ENCODE peak calls at places on chromosomes 2 and 18, in eight cellular contexts. Y, A, H, Z, G, J, K and X are unnamed samples.

GRCh38 chr2:110983130-110983529 is 137.6 kb upstream of the BCL2L11 start:
- DNase-seq in Y (no peak), A (no peak), H (no peak), Z (no peak), G (no peak), J (no peak), K (no peak), X (no peak)

GRCh38 chr18:52054301-52054700 is 285.7 kb upstream of the DCC start:
- DNase-seq in Y (no peak), A (no peak), H (no peak), Z (no peak), G (no peak), J (no peak), K (no peak), X (no peak)

GRCh38 chr2:2848621-2849443 is 517.8 kb upstream of the MYT1L start:
- DNase-seq in Y (peak; percentile 73), A (no peak), H (no peak), Z (no peak), G (no peak), J (no peak), K (no peak), X (no peak)

GRCh38 chr2:28621172-28622100 is 125.6 kb downstream of the PLB1 start:
- DNase-seq in Y (peak; percentile 77), A (peak; percentile 76), H (peak; percentile 92), Z (peak; percentile 91), G (peak; percentile 21), J (no peak), K (peak; percentile 83), X (peak; percentile 75)

GRCh38 chr2:199862779-199863178 is 11.8 kb upstream of the FTCDNL1 start:
- DNase-seq in Y (no peak), A (no peak), H (peak; percentile 1), Z (no peak), G (no peak), J (no peak), K (no peak), X (peak; percentile 23)

GRCh38 chr18:11591957-11592356 is 17.4 kb upstream of the SLC35G4 start:
- DNase-seq in Y (peak; percentile 36), A (no peak), H (no peak), Z (no peak), G (peak; percentile 49), J (no peak), K (no peak), X (no peak)

GRCh38 chr2:67571785-67572718 is 174.9 kb downstream of the ETAA1 start:
- DNase-seq in Y (no peak), A (no peak), H (peak; percentile 71), Z (peak; percentile 74), G (no peak), J (no peak), K (peak; percentile 21), X (no peak)

GRCh38 chr2:178315488-178315948 is 121.2 kb downstream of the OSBPL6 start:
- DNase-seq in Y (no peak), A (no peak), H (no peak), Z (no peak), G (no peak), J (no peak), K (no peak), X (no peak)

GRCh38 chr18:63741769-63742168 is 33.4 kb upstream of the SERPINB7 start:
- DNase-seq in Y (no peak), A (no peak), H (peak; percentile 61), Z (peak; percentile 52), G (no peak), J (no peak), K (no peak), X (no peak)

DNA sequence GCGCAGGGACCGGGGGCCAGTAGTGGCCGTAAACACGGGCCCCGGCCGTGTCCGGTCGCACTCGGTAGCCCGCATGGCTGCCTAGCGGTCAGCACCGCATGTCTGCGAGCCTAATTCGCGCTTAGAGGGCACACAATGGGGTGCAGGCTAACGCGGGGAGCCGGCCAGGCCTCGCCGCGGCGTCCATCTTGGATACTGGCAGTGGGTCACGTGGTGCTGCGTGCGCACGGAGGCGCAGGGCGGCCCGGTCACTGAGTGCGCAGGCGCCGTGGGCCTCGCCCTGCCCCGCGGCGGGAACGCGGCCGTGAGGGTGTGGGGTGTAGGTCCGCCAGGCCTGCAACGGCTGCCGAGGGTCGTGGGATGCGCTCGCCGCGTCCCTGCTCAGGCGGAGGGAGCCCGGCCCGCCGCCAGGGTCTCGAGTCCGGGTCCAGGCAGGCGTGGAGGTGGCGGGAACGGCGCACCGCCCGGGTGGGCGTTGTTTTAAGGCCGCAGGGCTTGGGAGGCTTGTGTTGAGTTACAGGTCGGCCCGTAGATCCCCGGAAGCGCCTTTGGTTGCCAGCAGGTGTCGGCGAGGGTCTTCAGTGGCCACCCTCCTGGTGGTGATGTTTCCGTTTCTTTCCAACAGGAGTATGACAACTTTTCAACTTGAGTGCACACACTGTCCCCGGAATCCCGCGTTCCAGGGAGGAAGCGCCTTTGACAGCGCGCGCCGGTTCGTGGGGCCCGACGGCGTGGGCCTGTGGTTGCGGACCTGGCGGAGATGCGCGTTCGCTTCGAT is 819 bp upstream of the HDAC4 start:
- DNase-seq in Y (peak; percentile 99), A (peak; percentile 95), H (peak; percentile 90), Z (peak; percentile 94), G (peak; percentile 94), J (peak; percentile 87), K (peak; percentile 96), X (peak; percentile 89)
- H3K4me3 ChIP-seq in Y (peak overlapping the region; percentile 95), A (peak overlapping the region; percentile 91), H (peak overlapping the region; percentile 97), Z (peak overlapping the region; percentile 93), G (peak overlapping the region; percentile 74), J (peak overlapping the region; percentile 82), K (peak overlapping the region; percentile 60), X (peak overlapping the region; percentile 96)

GRCh38 chr18:46772396-46772795 is 15.5 kb upstream of the ST8SIA5 start:
- DNase-seq in Y (peak; percentile 32), A (no peak), H (no peak), Z (no peak), G (no peak), J (no peak), K (no peak), X (no peak)
- H3K4me3 ChIP-seq in Y (no peak overlapping the region), A (no peak overlapping the region), H (no peak overlapping the region), Z (no peak overlapping the region), G (no peak overlapping the region), J (no peak overlapping the region), K (no peak overlapping the region), X (no peak overlapping the region)

GRCh38 chr2:231315896-231316295 is 79.6 kb upstream of the B3GNT7 start:
- DNase-seq in Y (no peak), A (no peak), H (no peak), Z (no peak), G (no peak), J (no peak), K (no peak), X (no peak)

GRCh38 chr2:231318436-231318835 is 77.1 kb upstream of the B3GNT7 start:
- DNase-seq in Y (no peak), A (peak; percentile 54), H (no peak), Z (no peak), G (no peak), J (no peak), K (no peak), X (no peak)

GRCh38 chr2:231319867-231320266 is 75.6 kb upstream of the B3GNT7 start:
- DNase-seq in Y (no peak), A (no peak), H (no peak), Z (no peak), G (no peak), J (no peak), K (no peak), X (no peak)

GRCh38 chr2:231318954-231319353 is 76.6 kb upstream of the B3GNT7 start:
- DNase-seq in Y (no peak), A (no peak), H (no peak), Z (no peak), G (no peak), J (no peak), K (peak; percentile 54), X (no peak)

DNA sequence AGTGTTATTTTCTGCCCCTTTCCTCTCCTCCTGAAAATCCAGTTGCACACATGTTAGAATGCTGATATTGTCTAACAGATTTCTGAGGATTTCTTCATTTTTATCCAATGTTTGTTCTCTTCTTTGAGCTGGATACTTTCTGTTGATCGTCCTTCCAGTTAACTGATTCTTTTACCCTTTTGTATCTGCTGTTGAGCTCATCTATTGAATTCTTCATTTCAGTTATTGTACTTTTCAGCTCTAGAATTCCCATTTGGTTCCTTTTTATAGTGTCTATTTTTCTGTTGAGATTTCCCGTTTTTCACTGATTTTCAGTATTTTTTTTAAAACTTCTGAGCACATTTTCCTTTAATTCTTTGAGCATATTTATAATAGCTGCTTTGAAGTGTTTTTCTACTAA is 77.9 kb upstream of the B3GNT7 start:
- DNase-seq in Y (no peak), A (no peak), H (no peak), Z (no peak), G (no peak), J (no peak), K (no peak), X (no peak)
- H3K4me3 ChIP-seq in Y (no peak overlapping the region), A (no peak overlapping the region), H (no peak overlapping the region), Z (no peak overlapping the region), G (no peak overlapping the region), J (no peak overlapping the region), K (no peak overlapping the region), X (no peak overlapping the region)

GRCh38 chr2:127082974-127083373 is 24.0 kb downstream of the BIN1 start:
- DNase-seq in Y (no peak), A (no peak), H (peak; percentile 39), Z (peak; percentile 72), G (no peak), J (no peak), K (no peak), X (no peak)

GRCh38 chr2:127079358-127079920 is 27.5 kb downstream of the BIN1 start:
- DNase-seq in Y (no peak), A (no peak), H (no peak), Z (no peak), G (no peak), J (no peak), K (no peak), X (no peak)

GRCh38 chr2:127080226-127080940 is 26.6 kb downstream of the BIN1 start:
- DNase-seq in Y (no peak), A (no peak), H (no peak), Z (no peak), G (no peak), J (no peak), K (peak; percentile 95), X (no peak)

GRCh38 chr2:127081826-127082633 is 24.9 kb downstream of the BIN1 start:
- DNase-seq in Y (peak; percentile 83), A (no peak), H (no peak), Z (no peak), G (no peak), J (peak; percentile 88), K (peak; percentile 49), X (no peak)

GRCh38 chr2:127080941-127081769 is 25.8 kb downstream of the BIN1 start:
- DNase-seq in Y (peak; percentile 73), A (no peak), H (no peak), Z (no peak), G (no peak), J (no peak), K (peak; percentile 58), X (peak; percentile 98)
- H3K4me3 ChIP-seq in Y (no peak overlapping the region), A (no peak overlapping the region), H (no peak overlapping the region), Z (no peak overlapping the region), G (no peak overlapping the region), J (peak overlapping the region; percentile 39), K (peak overlapping the region; percentile 27), X (peak overlapping the region; percentile 47)